ENCODE peak calls at places on chromosomes 1 and 21, in five cellular contexts. L is A549, O is ovary, T is left ventricle myocardium inferior, S is esophagus squamous epithelium. U is an unnamed sample.

GRCh38 chr1:61480273-61480672 is 244.7 kb downstream of the TM2D1 start:
- DNase-seq in L (no peak), O (no peak), T (no peak), S (no peak), U (no peak)

GRCh38 chr1:47561523-47562007 is 123.7 kb downstream of the FOXD2 start:
- DNase-seq in L (no peak), O (no peak), T (no peak), S (no peak), U (no peak)

GRCh38 chr1:104073463-104073902 is 323.8 kb downstream of the AMY1C start:
- DNase-seq in L (no peak), O (no peak), T (no peak), S (no peak), U (no peak)

GRCh38 chr1:92123868-92124267 is 43.7 kb downstream of the BTBD8 start:
- DNase-seq in L (no peak), O (no peak), T (no peak), S (no peak), U (no peak)

GRCh38 chr1:211320980-211321379 is 5.7 kb upstream of the TRAF5 start:
- DNase-seq in L (no peak), O (no peak), T (no peak), S (no peak), U (no peak)

GRCh38 chr1:113792986-113793385 is 19.3 kb downstream of the RSBN1 start:
- DNase-seq in L (no peak), O (no peak), T (no peak), S (no peak), U (no peak)

GRCh38 chr1:181765627-181766026 is 282.3 kb downstream of the CACNA1E start:
- DNase-seq in L (no peak), O (no peak), T (no peak), S (no peak), U (no peak)

GRCh38 chr1:29490204-29490934 is 254.0 kb downstream of the PTPRU start:
- DNase-seq in L (no peak), O (no peak), T (no peak), S (no peak), U (no peak)

GRCh38 chr1:62076286-62076685 is 118.4 kb upstream of the L1TD1 start:
- DNase-seq in L (peak; percentile 45), O (no peak), T (no peak), S (no peak), U (no peak)

GRCh38 chr21:14923468-14923867 is 141.3 kb downstream of the NRIP1 start:
- DNase-seq in L (no peak), O (no peak), T (no peak), S (no peak), U (no peak)

GRCh38 chr1:179129702-179130473 is 48.0 kb downstream of the TOR3A start:
- DNase-seq in L (peak; percentile 25), O (no peak), T (no peak), S (no peak), U (no peak)

GRCh38 chr21:45157932-45158331 is 83.6 kb downstream of the ADARB1 start:
- DNase-seq in L (no peak), O (no peak), T (no peak), S (no peak), U (no peak)

GRCh38 chr1:205689479-205689878 is 9.2 kb upstream of the SLC45A3 start:
- DNase-seq in L (no peak), O (no peak), T (no peak), S (no peak), U (no peak)

GRCh38 chr1:205688171-205688570 is 7.9 kb upstream of the SLC45A3 start:
- DNase-seq in L (no peak), O (no peak), T (no peak), S (no peak), U (no peak)

GRCh38 chr1:205688681-205689080 is 8.4 kb upstream of the SLC45A3 start:
- DNase-seq in L (no peak), O (no peak), T (no peak), S (no peak), U (no peak)

GRCh38 chr1:205690122-205690756 is 9.9 kb upstream of the SLC45A3 start:
- DNase-seq in L (no peak), O (peak; percentile 10), T (no peak), S (no peak), U (no peak)

GRCh38 chr1:205687242-205687641 is 6.9 kb upstream of the SLC45A3 start:
- DNase-seq in L (no peak), O (no peak), T (no peak), S (no peak), U (no peak)
- H3K27ac ChIP-seq in L (no peak overlapping the region), O (no peak overlapping the region), T (no peak overlapping the region), S (no peak overlapping the region), U (no peak overlapping the region)

GRCh38 chr1:154198756-154199562 is 7.1 kb upstream of the TPM3 start:
- DNase-seq in L (peak; percentile 73), O (no peak), T (no peak), S (no peak), U (no peak)
- H3K4me3 ChIP-seq in L (no peak overlapping the region), O (no peak overlapping the region), T (no peak overlapping the region), S (no peak overlapping the region), U (no peak overlapping the region)

DNA sequence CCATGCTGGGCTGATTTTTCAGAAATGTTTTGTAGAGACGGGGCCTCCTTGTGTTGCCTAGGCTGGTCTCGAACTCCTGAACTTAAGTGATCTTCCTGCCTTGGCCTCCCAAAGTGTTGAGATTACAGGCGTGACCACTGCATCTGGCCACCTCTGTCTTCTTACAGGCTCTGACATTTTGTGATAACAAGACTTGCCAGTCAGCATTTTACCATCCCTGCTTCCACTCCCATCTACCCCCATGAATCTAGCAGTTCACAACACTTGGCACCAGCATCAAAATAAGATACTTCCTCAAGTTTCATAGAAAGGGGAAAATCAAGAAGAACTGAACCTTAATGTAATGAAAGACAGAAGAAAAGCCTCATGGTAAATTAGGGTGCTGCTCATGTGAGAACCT is 32.4 kb downstream of the SLC35F3 start:
- DNase-seq in L (no peak), O (no peak), T (no peak), S (no peak), U (no peak)
- H3K27ac ChIP-seq in L (no peak overlapping the region), O (no peak overlapping the region), T (no peak overlapping the region), S (no peak overlapping the region), U (no peak overlapping the region)

GRCh38 chr1:23177438-23178380 is 9.1 kb upstream of the LUZP1 start:
- DNase-seq in L (peak; percentile 43), O (peak; percentile 90), T (peak; percentile 88), S (peak; percentile 9), U (peak; percentile 63)

GRCh38 chr1:23178931-23179330 is 10.3 kb upstream of the LUZP1 start:
- DNase-seq in L (peak; percentile 52), O (no peak), T (no peak), S (no peak), U (no peak)

GRCh38 chr1:23177031-23177430 is 8.4 kb upstream of the LUZP1 start:
- DNase-seq in L (no peak), O (no peak), T (no peak), S (no peak), U (no peak)

GRCh38 chr1:23174383-23175110 is 5.9 kb upstream of the LUZP1 start:
- DNase-seq in L (no peak), O (no peak), T (no peak), S (no peak), U (no peak)

DNA sequence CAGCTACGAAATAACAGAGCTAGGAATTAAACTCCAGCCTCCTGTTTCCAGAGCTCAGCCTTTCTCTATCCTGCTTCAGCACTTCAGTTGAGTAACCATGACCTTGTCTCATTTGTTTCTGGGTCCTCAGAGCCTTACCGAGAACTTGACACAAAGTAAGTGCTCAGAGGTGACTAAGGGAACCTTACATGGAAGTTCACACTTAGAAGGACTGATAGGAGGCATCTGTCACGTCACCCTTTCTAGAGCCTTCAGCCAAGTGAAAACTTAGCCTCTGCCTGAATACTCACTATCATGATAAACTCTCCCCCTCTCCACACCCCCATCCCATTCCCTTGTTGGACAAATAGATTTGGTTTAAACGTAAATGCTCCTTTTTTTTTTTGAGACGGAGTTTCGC is 9.8 kb upstream of the LUZP1 start:
- DNase-seq in L (no peak), O (no peak), T (no peak), S (no peak), U (no peak)
- H3K4me3 ChIP-seq in L (no peak overlapping the region), O (peak overlapping the region; percentile 58), T (peak overlapping the region; percentile 76), S (no peak overlapping the region), U (no peak overlapping the region)

DNA sequence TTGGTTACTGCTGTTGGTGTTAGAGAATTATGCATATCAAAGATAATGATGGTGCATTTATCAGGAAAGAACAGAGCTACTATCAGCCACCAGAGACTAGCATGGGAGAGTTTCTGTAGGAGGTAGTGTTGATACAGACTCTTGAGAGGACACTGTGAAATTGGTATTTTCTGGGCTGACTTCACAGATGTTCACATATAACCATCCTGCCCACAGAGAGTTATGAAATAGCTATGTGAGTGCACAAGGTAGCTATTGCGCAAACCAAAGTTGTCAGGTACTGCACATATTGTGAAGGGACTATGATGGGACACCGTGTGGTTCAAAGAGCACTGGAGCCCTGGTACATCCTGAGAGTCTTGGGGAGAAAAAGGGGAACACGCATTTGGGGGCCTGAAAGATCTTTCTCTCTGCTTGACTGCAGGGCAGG is 1.4 kb upstream of the TLCD4 start:
- DNase-seq in L (no peak), O (no peak), T (no peak), S (no peak), U (no peak)
- H3K27ac ChIP-seq in L (peak overlapping the region; percentile 56), O (no peak overlapping the region), T (no peak overlapping the region), S (no peak overlapping the region), U (no peak overlapping the region)

DNA sequence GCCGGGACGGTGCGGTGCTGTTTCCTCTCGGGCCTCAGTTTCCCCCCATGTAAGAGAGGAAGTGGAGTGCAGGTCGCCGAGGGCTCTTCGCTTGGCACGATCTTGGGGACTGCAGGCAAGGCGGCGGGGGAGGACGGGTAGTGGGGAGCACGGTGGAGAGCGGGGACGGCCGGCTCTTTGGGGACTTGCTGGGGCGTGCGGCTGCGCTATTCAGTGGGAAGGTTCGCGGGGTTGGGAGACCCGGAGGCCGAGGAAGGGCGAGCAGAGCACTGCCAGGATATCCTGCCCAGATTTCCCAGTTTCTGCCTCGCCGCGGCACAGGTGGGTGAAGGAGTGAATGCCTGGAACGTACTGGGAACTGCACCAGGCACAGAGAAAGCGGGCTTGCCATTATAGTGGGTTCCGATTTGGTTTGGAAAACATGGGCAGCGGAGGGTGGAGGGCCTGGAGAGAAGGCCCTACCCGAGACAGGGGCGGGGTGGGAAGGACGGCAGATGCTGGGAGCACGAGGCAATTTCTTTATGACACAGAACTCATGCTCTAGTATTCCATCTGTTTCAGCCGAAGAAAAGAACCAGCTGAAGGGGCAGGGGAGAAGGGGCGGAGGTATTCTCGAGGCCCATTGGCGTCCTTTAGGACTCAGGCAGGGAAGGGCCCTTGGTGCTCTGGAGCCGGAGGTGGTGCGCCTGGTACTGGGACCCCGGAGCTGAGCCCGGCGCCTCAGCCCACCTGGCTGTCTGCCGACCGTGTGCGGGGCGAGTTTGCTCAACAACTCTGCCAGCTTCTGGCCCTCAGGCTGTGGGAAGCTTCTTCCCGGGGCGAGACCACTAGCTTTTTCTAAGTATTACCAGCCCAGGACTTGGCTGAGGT is 970 bp downstream of the PCSK9 start:
- DNase-seq in L (no peak), O (no peak), T (no peak), S (no peak), U (no peak)
- H3K4me3 ChIP-seq in L (peak overlapping the region; percentile 52), O (no peak overlapping the region), T (peak overlapping the region; percentile 50), S (peak overlapping the region; percentile 36), U (no peak overlapping the region)

U was measured in dorsolateral prefrontal cortex.